ENCODE peak calls at places on chromosomes 12 and 14, in four cellular contexts. B is COLO829; J is putamen; F is activated CD8-positive, alpha-beta memory T cell treated with anti-CD3 and anti-CD28 coated beads, Interleukin-2, amount 50 U/mL, for 48 hours. O is an unnamed sample.

GRCh38 chr12:69027411-69027811 is 94.4 kb upstream of the CPM start:
- DNase-seq in B (no peak), J (no peak), F (no peak), O (no peak)

GRCh38 chr12:116298578-116298977 is 21.1 kb upstream of the MED13L start:
- DNase-seq in B (no peak), J (no peak), F (no peak), O (no peak)

GRCh38 chr12:132523576-132524331 is 33.8 kb downstream of the FBRSL1 start:
- DNase-seq in B (peak), J (peak), F (peak), O (peak)

GRCh38 chr14:67999693-68000384 is 180.3 kb downstream of the RAD51B start:
- DNase-seq in B (peak), J (no peak), F (no peak), O (no peak)

GRCh38 chr12:79329933-79330332 is 360.8 kb downstream of the PAWR start:
- DNase-seq in B (no peak), J (no peak), F (no peak), O (no peak)

GRCh38 chr14:35257809-35258208 is 34.4 kb upstream of the PSMA6 start:
- DNase-seq in B (no peak), J (no peak), F (no peak), O (no peak)

GRCh38 chr12:130222519-130223255 is 60.4 kb downstream of the FZD10 start:
- DNase-seq in B (no peak), J (no peak), F (no peak), O (no peak)

GRCh38 chr14:102994689-102995088 is 62.7 kb downstream of the CDC42BPB start:
- DNase-seq in B (no peak), J (no peak), F (no peak), O (no peak)

GRCh38 chr12:14416658-14417057 is 51.2 kb downstream of the ATF7IP start:
- DNase-seq in B (no peak), J (peak), F (no peak), O (no peak)

GRCh38 chr12:104177663-104178501 is 37.7 kb upstream of the TXNRD1 start:
- DNase-seq in B (peak), J (no peak), F (peak), O (peak)

GRCh38 chr12:51934080-51934479 is 17.4 kb upstream of the ACVR1B start:
- DNase-seq in B (no peak), J (no peak), F (no peak), O (no peak)

GRCh38 chr14:74437654-74438053 is 11.6 kb upstream of the SYNDIG1L start:
- DNase-seq in B (no peak), J (no peak), F (no peak), O (no peak)

GRCh38 chr14:29518335-29518734 is 409.3 kb downstream of the PRKD1 start:
- DNase-seq in B (no peak), J (peak), F (no peak), O (no peak)

GRCh38 chr12:54390668-54391551 is 6.4 kb upstream of the ZNF385A start:
- DNase-seq in B (no peak), J (no peak), F (peak), O (no peak)

GRCh38 chr12:109193896-109194295 is 77.5 kb downstream of the ACACB start:
- DNase-seq in B (no peak), J (no peak), F (no peak), O (no peak)

GRCh38 chr12:16088421-16088820 is 177.3 kb downstream of the DERA start:
- DNase-seq in B (no peak), J (no peak), F (no peak), O (no peak)

O was measured in gastrocnemius medialis.